ENCODE peak calls at places on chromosomes 2 and 18, in six cellular contexts. I is stimulated activated CD4-positive, alpha-beta T cell treated with anti-CD3 and anti-CD28 coated beads, TNF-alpha, amount 100 ng/mL, for 24 hours; Z is myocyte; C is fibroblast of lung; K is AG08395; L is CD8-positive, alpha-beta T cell. E is an unnamed sample.

GRCh38 chr2:216109962-216110614 is 940 bp downstream of the XRCC5 start:
- DNase-seq in Z (peak), C (peak), L (no peak), K (peak), I (no peak), E (peak)

GRCh38 chr2:30772021-30772705 is 35.1 kb downstream of the CAPN13 start:
- DNase-seq in L (peak), Z (no peak), I (no peak), C (no peak), K (no peak), E (no peak)

GRCh38 chr18:13614318-13614643 is 112.1 kb downstream of the FAM210A start:
- DNase-seq in I (no peak), Z (no peak), L (no peak), C (no peak), K (no peak), E (no peak)

GRCh38 chr2:10109311-10109710 is 13.2 kb upstream of the RRM2 start:
- DNase-seq in C (no peak), K (no peak), Z (no peak), I (no peak), L (no peak), E (no peak)

GRCh38 chr18:5066380-5066977 is 130.6 kb downstream of the AKAIN1 start:
- DNase-seq in L (no peak), I (no peak), K (no peak), C (no peak), Z (no peak), E (no peak)

GRCh38 chr2:196431957-196432356 is 207.6 kb upstream of the CCDC150 start:
- DNase-seq in Z (peak), I (no peak), L (no peak), K (no peak), C (peak), E (no peak)

GRCh38 chr2:86396304-86396785 is 44.8 kb upstream of the KDM3A start:
- DNase-seq in L (no peak), C (peak), Z (peak), I (no peak), K (peak), E (peak)

GRCh38 chr2:101307950-101308431 is 510 bp downstream of the RNF149 start:
- DNase-seq in K (peak), C (no peak), L (peak), I (no peak), Z (no peak), E (peak)

GRCh38 chr2:239476757-239477565 is 76.1 kb upstream of the HDAC4 start:
- DNase-seq in Z (no peak), C (no peak), I (no peak), K (no peak), L (no peak), E (no peak)

GRCh38 chr18:31819106-31819924 is 58.6 kb upstream of the SLC25A52 start:
- DNase-seq in I (no peak), L (no peak), C (peak), Z (peak), K (peak), E (no peak)

GRCh38 chr2:228674155-228674554 is 492.7 kb upstream of the SPHKAP start:
- DNase-seq in L (no peak), I (no peak), Z (no peak), K (no peak), C (no peak), E (no peak)

GRCh38 chr18:43879350-43879749 is 602.1 kb upstream of the SYT4 start:
- DNase-seq in C (no peak), I (no peak), K (no peak), L (no peak), Z (no peak), E (no peak)

GRCh38 chr18:25230658-25231326 is 121.2 kb downstream of the ZNF521 start:
- DNase-seq in L (no peak), I (no peak), Z (peak), C (peak), K (peak), E (no peak)

GRCh38 chr18:10038268-10038667 is 124.5 kb downstream of the VAPA start:
- DNase-seq in K (no peak), C (no peak), L (no peak), Z (no peak), I (no peak), E (no peak)

GRCh38 chr2:46151582-46151981 is 145.6 kb upstream of the EPAS1 start:
- DNase-seq in Z (no peak), L (no peak), C (no peak), K (no peak), I (no peak), E (no peak)

GRCh38 chr2:75994759-75995158 is 284.0 kb upstream of the GCFC2 start:
- DNase-seq in C (no peak), Z (no peak), L (no peak), K (no peak), I (no peak), E (no peak)